ENCODE peak calls at places on chromosomes 16 and 17, in eight cellular contexts. O is Kasumi-1, I is heart right ventricle, Z is amniotic stem cell, J is NCI-H1930, E is SW480, N is upper lobe of right lung, K is NAMALWA. S is an unnamed sample.

GRCh38 chr16:23182675-23183485 is at the start of gene SCNN1G:
- DNase-seq in O (no peak), I (no peak), Z (no peak), J (no peak), E (no peak), N (peak; percentile 82), K (no peak), S (no peak)

GRCh38 chr16:2969545-2970521 is 685 bp downstream of the PAQR4 start:
- DNase-seq in O (peak; percentile 23), I (peak; percentile 55), Z (no peak), J (peak; percentile 51), E (peak; percentile 78), N (peak; percentile 89), K (peak; percentile 89), S (peak; percentile 40)

GRCh38 chr17:7220593-7221280 is 999 bp downstream of the ACADVL start:
- DNase-seq in O (peak; percentile 35), I (no peak), Z (no peak), J (peak; percentile 35), E (peak; percentile 59), N (peak; percentile 84), K (peak; percentile 62), S (peak; percentile 65)

GRCh38 chr17:9239260-9239820 is 218.0 kb downstream of the NTN1 start:
- DNase-seq in O (no peak), I (no peak), Z (no peak), J (no peak), E (no peak), N (no peak), K (no peak), S (no peak)

GRCh38 chr17:37657202-37657601 is 14.0 kb upstream of the DDX52 start:
- DNase-seq in O (no peak), I (no peak), Z (no peak), J (no peak), E (no peak), N (no peak), K (no peak), S (no peak)

GRCh38 chr17:19014628-19015215 is 10.2 kb upstream of the FAM83G start:
- DNase-seq in O (no peak), I (no peak), Z (no peak), J (no peak), E (no peak), N (no peak), K (no peak), S (no peak)

GRCh38 chr16:30808163-30808562 is 21.2 kb upstream of the ZNF629 start:
- DNase-seq in O (no peak), I (no peak), Z (no peak), J (no peak), E (no peak), N (no peak), K (no peak), S (no peak)

GRCh38 chr16:14564881-14565687 is 65.0 kb downstream of the PARN start:
- DNase-seq in O (no peak), I (no peak), Z (no peak), J (peak; percentile 76), E (no peak), N (no peak), K (no peak), S (peak; percentile 31)

GRCh38 chr16:66604376-66605176 is at the start of gene CMTM3:
- DNase-seq in O (peak; percentile 86), I (peak; percentile 63), Z (no peak), J (peak; percentile 32), E (peak; percentile 32), N (peak; percentile 87), K (peak; percentile 58), S (peak; percentile 49)

GRCh38 chr17:64250211-64250835 is 12.7 kb downstream of the TEX2 start:
- DNase-seq in O (no peak), I (no peak), Z (no peak), J (no peak), E (no peak), N (no peak), K (no peak), S (no peak)

GRCh38 chr16:89822188-89823086 is 5.8 kb upstream of the SPIRE2 start:
- DNase-seq in O (no peak), I (no peak), Z (no peak), J (no peak), E (peak; percentile 63), N (no peak), K (no peak), S (no peak)

GRCh38 chr16:55842369-55843104 is 9.6 kb upstream of the CES1 start:
- DNase-seq in O (peak; percentile 57), I (peak; percentile 35), Z (peak; percentile 26), J (peak; percentile 8), E (peak; percentile 45), N (no peak), K (peak; percentile 60), S (peak; percentile 42)